ENCODE peak calls at places on chromosomes 13 and 19, in nine cellular contexts. R is WERI-Rb-1, Z is cardiac fibroblast, B is HL-60, X is cardiac muscle cell, L is AG10803, I is fibroblast of lung, O is breast epithelium, Q is choroid plexus epithelial cell. E is an unnamed sample.

GRCh38 chr13:92103673-92104296 is 705.4 kb downstream of the GPC5 start:
- DNase-seq in O (no peak), Q (peak; percentile 84), Z (no peak), I (peak; percentile 17), X (peak; percentile 8), R (no peak), B (no peak), L (no peak), E (peak; percentile 18)

GRCh38 chr13:21310220-21310619 is 133.8 kb downstream of the MRPL57 start:
- DNase-seq in X (no peak), O (no peak), L (no peak), I (no peak), R (no peak), B (no peak), Z (no peak), Q (no peak), E (no peak)

GRCh38 chr13:112957295-112957677 is 11.7 kb upstream of the MCF2L start:
- DNase-seq in O (no peak), B (no peak), Q (no peak), R (no peak), Z (no peak), X (no peak), I (no peak), L (no peak), E (no peak)

GRCh38 chr13:21243045-21243842 is 66.8 kb downstream of the MRPL57 start:
- DNase-seq in I (no peak), R (no peak), Q (no peak), X (no peak), O (no peak), L (no peak), Z (no peak), B (no peak), E (no peak)

GRCh38 chr13:30796833-30797601 is 61.7 kb downstream of the ALOX5AP start:
- DNase-seq in R (no peak), Z (peak; percentile 25), Q (peak; percentile 67), X (no peak), I (no peak), O (peak; percentile 82), B (no peak), L (no peak), E (no peak)

GRCh38 chr13:99087954-99088491 is 110.2 kb upstream of the DOCK9 start:
- DNase-seq in R (peak; percentile 45), Z (no peak), L (no peak), X (peak; percentile 62), I (no peak), B (no peak), O (no peak), Q (no peak), E (no peak)

GRCh38 chr13:110559986-110560385 is 1.5 kb downstream of the RAB20 start:
- DNase-seq in Z (no peak), L (no peak), B (no peak), I (no peak), R (no peak), O (no peak), X (no peak), Q (no peak), E (no peak)

GRCh38 chr13:110306340-110306959 is 507 bp downstream of the COL4A1 start:
- DNase-seq in I (peak; percentile 68), Z (peak; percentile 51), O (no peak), R (no peak), B (no peak), X (peak; percentile 51), Q (peak; percentile 68), L (peak; percentile 54), E (no peak)

GRCh38 chr19:12913871-12914690 is 5.0 kb downstream of the SYCE2 start:
- DNase-seq in O (peak; percentile 65), Q (peak; percentile 54), X (no peak), B (peak; percentile 75), I (peak; percentile 37), L (peak; percentile 67), Z (peak; percentile 57), R (no peak), E (no peak)
- TF ChIP-seq CTCF in O (no peak), Q (no peak), X (no peak), B (no peak), I (no peak), L (no peak), Z (no peak), R (no peak), E (no peak)

DNA sequence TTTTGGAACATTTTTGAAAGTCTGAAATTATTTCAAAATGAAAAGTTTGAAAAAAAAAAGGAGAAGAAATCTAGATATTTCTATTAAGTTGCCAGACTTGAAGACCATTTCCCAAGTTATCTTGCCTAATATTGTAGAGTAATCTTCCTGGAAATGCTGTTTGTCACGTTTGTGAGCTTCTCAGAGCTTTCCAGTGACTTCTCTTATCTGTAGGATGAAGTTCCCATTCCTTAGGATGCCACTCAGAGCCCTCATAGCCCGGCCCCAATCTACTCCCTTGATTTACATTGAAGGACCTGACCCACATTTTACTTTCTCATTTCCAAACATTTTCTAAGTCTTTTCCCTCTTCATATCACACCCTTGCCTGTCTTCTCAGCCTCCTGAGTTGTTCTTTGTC is 23.6 kb downstream of the CEACAM8 start:
- DNase-seq in Q (no peak), R (no peak), O (no peak), B (no peak), I (no peak), X (no peak), L (no peak), Z (no peak), E (no peak)
- H3K4me3 ChIP-seq in Q (no peak overlapping the region), R (no peak overlapping the region), O (no peak overlapping the region), B (no peak overlapping the region), I (no peak overlapping the region), X (no peak overlapping the region), L (no peak overlapping the region), Z (no peak overlapping the region), E (no peak overlapping the region)

GRCh38 chr13:28532226-28533048 is 37.5 kb upstream of the FLT1 start:
- DNase-seq in O (no peak), L (no peak), X (peak; percentile 57), Z (peak; percentile 2), R (no peak), I (no peak), Q (peak; percentile 23), B (no peak), E (no peak)

GRCh38 chr13:28531195-28531955 is 36.4 kb upstream of the FLT1 start:
- DNase-seq in I (peak; percentile 17), Q (peak; percentile 14), X (peak; percentile 40), B (no peak), Z (peak; percentile 33), R (no peak), L (peak; percentile 42), O (no peak), E (no peak)

GRCh38 chr13:28531956-28532225 is 37.0 kb upstream of the FLT1 start:
- DNase-seq in B (no peak), I (no peak), X (no peak), O (no peak), R (no peak), L (no peak), Z (no peak), Q (no peak), E (no peak)

GRCh38 chr13:28529836-28530235 is 34.9 kb upstream of the FLT1 start:
- DNase-seq in I (no peak), X (no peak), B (no peak), O (no peak), R (no peak), Q (no peak), Z (no peak), L (no peak), E (no peak)

GRCh38 chr13:28530729-28531194 is 35.8 kb upstream of the FLT1 start:
- DNase-seq in X (no peak), L (peak; percentile 43), I (peak; percentile 36), B (peak; percentile 33), Q (peak; percentile 62), R (no peak), Z (peak; percentile 23), O (no peak), E (no peak)
- TF ChIP-seq CTCF in X (peak; percentile 15), L (peak; percentile 43), I (no peak), B (no peak), Q (peak; percentile 46), R (no peak), Z (peak; percentile 12), O (no peak), E (peak; percentile 5)

DNA sequence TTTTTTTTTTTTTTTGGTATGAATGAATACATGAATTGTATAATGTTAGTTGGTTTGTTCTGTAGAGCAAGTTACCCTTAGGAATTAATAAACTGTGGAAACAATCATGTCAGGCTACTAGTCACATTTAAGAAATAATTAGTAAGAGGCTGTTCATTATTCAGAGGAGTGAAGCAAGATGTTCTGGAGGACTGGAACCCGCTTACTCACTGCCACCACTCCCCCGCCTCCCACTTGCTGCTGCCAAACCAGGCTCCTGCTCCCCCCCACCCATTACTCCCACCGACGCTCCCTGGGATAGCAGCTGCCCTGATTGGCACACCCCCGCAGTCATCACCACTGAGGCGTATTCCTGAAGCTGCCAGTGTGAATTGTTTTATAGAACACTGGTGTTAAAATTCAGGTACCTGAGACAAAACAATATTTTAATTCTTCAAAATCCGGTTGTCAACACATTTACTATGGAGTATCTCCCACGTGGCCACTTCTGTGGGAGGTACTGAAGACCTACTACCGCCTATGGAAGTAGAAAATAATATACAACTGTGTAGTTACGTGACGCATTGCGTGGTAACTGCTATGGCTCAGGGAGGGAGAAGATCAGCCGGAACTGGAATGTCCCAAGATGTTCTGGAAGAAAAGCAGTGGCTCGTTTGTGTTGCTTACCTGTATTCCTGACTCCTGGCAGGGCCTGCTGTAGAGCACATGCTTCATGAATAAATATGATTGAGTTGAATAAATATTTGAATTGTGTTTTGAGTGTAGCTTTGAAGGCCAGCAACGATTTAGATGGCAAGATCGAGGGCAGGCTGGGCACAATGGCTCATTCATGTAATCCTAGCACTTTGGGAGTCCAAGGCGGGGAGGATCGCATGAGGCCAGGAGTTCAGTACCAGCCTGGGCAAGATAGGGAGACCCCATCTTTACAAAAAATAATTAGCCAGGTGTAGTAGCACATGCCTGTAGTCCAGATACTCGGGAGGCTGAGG is 1.7 kb downstream of the DPY19L3 start:
- DNase-seq in R (no peak), X (no peak), Z (peak; percentile 80), L (peak; percentile 62), B (no peak), O (no peak), I (peak; percentile 61), Q (peak; percentile 31), E (no peak)
- H3K4me3 ChIP-seq in R (no peak overlapping the region), X (no peak overlapping the region), Z (peak overlapping the region; percentile 85), L (peak overlapping the region; percentile 88), B (no peak overlapping the region), O (peak overlapping the region; percentile 3), I (peak overlapping the region; percentile 70), Q (peak overlapping the region; percentile 91), E (peak overlapping the region; percentile 84)

DNA sequence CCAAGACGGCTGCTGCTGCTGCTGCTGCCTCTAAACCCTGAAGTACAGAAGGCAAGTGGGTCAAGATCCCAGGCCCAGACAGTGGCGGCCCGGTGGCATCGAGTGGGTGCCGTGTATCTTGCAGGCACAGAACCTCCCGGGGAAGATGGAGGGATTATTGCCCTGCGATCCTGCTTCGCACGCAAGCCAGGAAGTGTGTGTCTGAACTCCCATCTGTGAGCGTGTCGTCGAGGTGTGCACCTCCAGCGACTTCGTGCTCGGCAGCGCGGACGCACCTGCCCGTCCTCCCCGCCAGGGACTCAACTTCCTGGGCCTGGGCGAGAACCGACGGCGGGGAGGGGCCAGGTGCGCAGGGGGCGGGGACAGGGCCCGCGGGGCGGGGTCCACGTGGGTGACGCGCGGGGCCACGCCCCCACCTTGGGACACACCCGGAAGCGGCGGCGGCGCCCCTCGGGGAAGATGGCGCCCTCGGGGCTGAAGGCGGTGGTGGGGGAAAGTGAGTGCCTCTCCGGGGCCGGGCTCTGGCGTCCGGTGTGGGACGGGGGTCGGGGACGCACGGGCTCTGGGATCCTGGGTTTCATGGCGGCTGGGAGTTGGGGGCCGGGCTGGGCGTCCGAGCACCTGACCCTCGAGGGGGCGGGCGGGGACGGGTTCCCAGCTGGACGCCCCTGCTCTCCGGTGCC is at the start of gene STXBP2:
- DNase-seq in X (peak; percentile 70), Q (peak; percentile 58), O (peak; percentile 80), I (no peak), L (no peak), Z (peak; percentile 31), B (peak; percentile 87), R (no peak), E (no peak)
- TF ChIP-seq CTCF in X (no peak), Q (no peak), O (peak; percentile 41), I (no peak), L (no peak), Z (no peak), B (no peak), R (no peak), E (no peak)

E was measured in epithelial cell of proximal tubule.